ENCODE peak calls at places on chromosomes 11 and 22, in six cellular contexts. I is pancreas, P is endothelial cell of umbilical vein, U is gastrocnemius medialis, V is spleen, G is A673. H is an unnamed sample.

GRCh38 chr11:201936-202335 is 5.3 kb downstream of the BET1L start:
- DNase-seq in I (no peak), G (no peak), P (no peak), V (no peak), U (no peak), H (no peak)

GRCh38 chr22:47129902-47130301 is 367.5 kb downstream of the TBC1D22A start:
- DNase-seq in V (peak; percentile 63), U (no peak), I (no peak), P (no peak), G (no peak), H (no peak)

GRCh38 chr11:27621440-27622161 is 78.7 kb downstream of the BDNF start:
- DNase-seq in P (no peak), U (no peak), G (no peak), I (no peak), V (no peak), H (no peak)

GRCh38 chr11:3037041-3037944 is 19.9 kb downstream of the CARS1 start:
- DNase-seq in G (peak; percentile 77), I (peak; percentile 77), U (peak; percentile 48), V (peak; percentile 86), P (peak; percentile 54), H (peak; percentile 58)

GRCh38 chr11:62885137-62885536 is 4.4 kb downstream of the SLC3A2 start:
- DNase-seq in V (no peak), U (no peak), G (no peak), I (no peak), P (no peak), H (no peak)

GRCh38 chr22:29944339-29944738 is 61.4 kb downstream of the MTMR3 start:
- DNase-seq in U (no peak), I (no peak), G (no peak), P (no peak), V (no peak), H (no peak)

GRCh38 chr11:121767433-121767832 is 314.7 kb upstream of the SORL1-AS1 start:
- DNase-seq in I (no peak), P (no peak), U (no peak), V (no peak), G (no peak), H (no peak)

GRCh38 chr22:23315341-23315917 is 135.1 kb downstream of the BCR start:
- DNase-seq in G (peak; percentile 73), P (peak; percentile 49), I (peak; percentile 59), V (peak; percentile 84), U (no peak), H (no peak)

GRCh38 chr11:38169286-38169685 is 1571.2 kb upstream of the RAG2 start:
- DNase-seq in I (no peak), U (no peak), G (no peak), P (peak; percentile 44), V (no peak), H (no peak)

GRCh38 chr11:92440701-92441338 is 216.2 kb downstream of the FAT3 start:
- DNase-seq in I (no peak), U (no peak), V (no peak), G (peak; percentile 16), P (no peak), H (no peak)

GRCh38 chr22:33717694-33718396 is 202.4 kb downstream of the LARGE1 start:
- DNase-seq in P (no peak), G (no peak), I (no peak), U (no peak), V (no peak), H (no peak)

GRCh38 chr22:30876925-30877553 is 91.5 kb downstream of the MORC2 start:
- DNase-seq in U (no peak), V (no peak), I (peak; percentile 11), P (no peak), G (peak; percentile 57), H (no peak)

GRCh38 chr11:45777127-45777969 is 27.6 kb upstream of the SLC35C1 start:
- DNase-seq in V (no peak), P (no peak), I (no peak), G (peak; percentile 58), U (no peak), H (no peak)

GRCh38 chr11:9774109-9774508 is 110.2 kb downstream of the SWAP70 start:
- DNase-seq in U (no peak), G (no peak), P (no peak), I (no peak), V (no peak), H (no peak)

GRCh38 chr22:43561421-43562178 is 149.8 kb downstream of the MPPED1 start:
- DNase-seq in I (no peak), V (no peak), P (no peak), G (no peak), U (no peak), H (no peak)

GRCh38 chr11:90135016-90135415 is 553 bp downstream of the NAALAD2 start:
- DNase-seq in G (no peak), U (no peak), I (no peak), P (no peak), V (no peak), H (no peak)

GRCh38 chr11:73990727-73991126 is 8.1 kb upstream of the UCP2 start:
- DNase-seq in I (no peak), U (no peak), V (no peak), P (no peak), G (no peak), H (no peak)

GRCh38 chr11:16911658-16912057 is 102.6 kb downstream of the PLEKHA7 start:
- DNase-seq in I (no peak), P (no peak), G (no peak), V (no peak), U (no peak), H (no peak)

GRCh38 chr11:121112498-121113455 is 11.7 kb downstream of the TECTA start:
- DNase-seq in I (peak; percentile 37), U (peak; percentile 27), G (peak; percentile 82), P (peak; percentile 54), V (no peak), H (peak; percentile 9)

GRCh38 chr22:37418627-37419369 is 8.5 kb downstream of the ELFN2 start:
- DNase-seq in G (no peak), P (no peak), V (no peak), I (no peak), U (no peak), H (no peak)

GRCh38 chr11:49995559-49995958 is 13.2 kb upstream of the OR4C12 start:
- DNase-seq in P (peak; percentile 6), U (no peak), I (peak; percentile 43), G (peak; percentile 96), V (no peak), H (no peak)

GRCh38 chr11:66419825-66420224 is 1.0 kb upstream of the NPAS4 start:
- DNase-seq in P (no peak), U (no peak), G (no peak), I (no peak), V (no peak), H (no peak)

GRCh38 chr11:88629496-88629895 is 292.0 kb upstream of the CTSC start:
- DNase-seq in I (no peak), G (no peak), P (no peak), V (no peak), U (no peak), H (no peak)

GRCh38 chr11:122879785-122880184 is 2.8 kb upstream of the JHY start:
- DNase-seq in V (no peak), I (no peak), P (no peak), U (no peak), G (peak; percentile 58), H (no peak)

GRCh38 chr11:62505112-62505783 is 41.4 kb downstream of the AHNAK start:
- DNase-seq in G (no peak), V (no peak), U (no peak), I (no peak), P (no peak), H (no peak)

GRCh38 chr11:43868852-43869567 is 11.6 kb upstream of the ALKBH3 start:
- DNase-seq in G (peak; percentile 88), U (no peak), V (no peak), I (no peak), P (peak; percentile 13), H (no peak)

GRCh38 chr11:65661599-65662246 is 993 bp downstream of the RELA start:
- DNase-seq in U (no peak), P (no peak), I (peak; percentile 53), G (no peak), V (peak; percentile 84), H (no peak)

GRCh38 chr11:69497221-69497787 is 15.8 kb downstream of the LINC01488 start:
- DNase-seq in P (peak; percentile 83), I (peak; percentile 80), U (peak; percentile 9), V (peak; percentile 61), G (peak; percentile 24), H (peak; percentile 41)

GRCh38 chr11:121892131-121892681 is 223.8 kb downstream of the BLID start:
- DNase-seq in G (peak; percentile 55), U (no peak), I (no peak), P (peak; percentile 87), V (no peak), H (no peak)

GRCh38 chr11:128735935-128736610 is 42.2 kb downstream of the FLI1 start:
- DNase-seq in G (no peak), U (no peak), V (no peak), I (no peak), P (no peak), H (no peak)
- H3K27ac ChIP-seq in G (no peak overlapping the region), U (no peak overlapping the region), V (peak overlapping the region; percentile 67), I (no peak overlapping the region), P (no peak overlapping the region), H (no peak overlapping the region)

GRCh38 chr22:45735273-45735672 is 63.6 kb downstream of the ATXN10 start:
- DNase-seq in P (no peak), I (no peak), G (no peak), V (no peak), U (no peak), H (no peak)
- H3K4me1 ChIP-seq in P (no peaks in the 10 kb centered on the region), I (no peaks in the 10 kb centered on the region), G (no peaks in the 10 kb centered on the region), V (no peaks in the 10 kb centered on the region), U (no peaks in the 10 kb centered on the region), H (no peaks in the 10 kb centered on the region)

DNA sequence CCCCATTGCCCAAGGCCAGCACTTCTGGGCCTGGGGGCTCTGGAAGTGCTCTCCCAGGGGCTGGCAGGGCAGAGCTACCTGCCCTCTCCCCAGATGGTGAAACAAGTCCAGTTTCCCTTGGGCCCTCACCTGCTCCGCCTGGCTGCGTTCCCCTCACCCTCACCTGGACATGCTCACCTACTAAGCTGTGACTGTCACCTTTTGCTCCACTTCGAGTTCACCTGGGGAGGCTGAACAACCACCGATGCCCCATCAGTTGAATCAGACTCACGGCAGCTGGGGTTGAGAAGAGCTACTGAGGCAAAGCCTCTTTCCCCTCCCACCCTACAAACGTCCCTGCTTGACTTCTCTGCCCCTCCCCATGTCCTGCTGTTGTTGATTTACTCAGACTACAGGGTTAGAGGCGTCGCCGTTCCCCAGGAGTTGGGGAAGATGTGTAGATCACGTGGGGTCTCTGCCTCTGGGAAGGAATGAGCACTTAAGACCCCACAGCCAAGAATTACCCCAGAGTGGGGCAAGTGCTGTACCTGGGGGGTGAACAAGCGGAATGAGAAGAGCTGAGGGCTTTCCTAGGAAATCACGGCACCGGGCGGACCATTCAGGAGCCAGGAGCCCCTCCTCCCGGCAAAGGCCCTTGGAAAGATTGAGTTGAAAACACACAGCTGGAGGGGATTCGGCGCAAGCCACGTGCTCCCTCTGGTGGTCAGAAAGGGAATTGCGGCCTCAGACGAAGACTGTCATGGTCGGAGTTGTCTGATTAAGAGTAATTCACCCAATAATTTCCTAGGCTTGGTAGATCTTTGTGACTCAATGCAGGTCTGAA is 7.1 kb downstream of the FXYD2 start:
- DNase-seq in G (peak; percentile 89), P (peak; percentile 88), I (peak; percentile 79), V (peak; percentile 94), U (peak; percentile 31), H (peak; percentile 27)
- H3K4me3 ChIP-seq in G (no peak overlapping the region), P (no peak overlapping the region), I (no peak overlapping the region), V (peak overlapping the region; percentile 55), U (no peak overlapping the region), H (no peak overlapping the region)

DNA sequence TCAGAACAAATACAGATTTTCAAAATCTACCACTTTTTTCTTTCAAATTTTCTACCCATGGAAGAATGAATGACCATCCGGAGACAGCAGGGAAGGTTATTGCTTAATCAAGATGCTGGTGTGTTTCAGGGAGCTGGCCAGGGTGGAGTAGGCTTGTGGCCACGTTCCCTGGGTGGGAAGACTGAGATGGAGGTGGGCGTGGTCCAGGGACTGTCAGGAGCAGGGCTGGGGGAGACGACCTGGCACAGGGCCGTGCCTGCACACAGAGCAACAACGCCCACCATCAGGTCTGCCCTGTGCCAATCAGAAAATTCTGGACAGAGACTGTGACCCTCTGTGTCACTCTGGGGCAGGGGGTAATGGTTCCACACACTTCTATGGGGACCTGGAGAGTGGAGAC is 7.1 kb upstream of the APOBEC3H start:
- DNase-seq in G (no peak), P (no peak), V (no peak), U (no peak), I (no peak), H (no peak)
- H3K27ac ChIP-seq in G (no peak overlapping the region), P (no peak overlapping the region), V (peak overlapping the region; percentile 74), U (no peak overlapping the region), I (no peak overlapping the region), H (no peak overlapping the region)